ENCODE peak calls at places on chromosomes 6 and 20, in eight cellular contexts. S is keratinocyte, Y is GM23338, N is NT2/D1, T is OCI-LY7, E is endothelial cell of umbilical vein, I is heart right ventricle, B is pancreas. C is an unnamed sample. For H3K4me1, the result is how much of the 10 kb centered on the place peaks cover.

GRCh38 chr20:63413323-63413722 is 52.2 kb upstream of the CHRNA4 start:
- DNase-seq in N (no peak), E (no peak), T (no peak), B (no peak), I (no peak), S (no peak), Y (no peak), C (no peak)

GRCh38 chr20:51586005-51586440 is 43.5 kb upstream of the NFATC2 start:
- DNase-seq in N (no peak), E (no peak), B (no peak), T (no peak), S (no peak), Y (no peak), I (no peak), C (no peak)

GRCh38 chr20:44733341-44734069 is 12.2 kb upstream of the KCNK15 start:
- DNase-seq in Y (peak), B (peak), S (no peak), I (peak), T (peak), E (peak), N (peak), C (peak)

GRCh38 chr20:62143976-62144825 is 632 bp downstream of the SS18L1 start:
- DNase-seq in I (peak), E (peak), S (no peak), T (peak), N (no peak), Y (peak), B (peak), C (peak)

GRCh38 chr6:116836943-116837342 is 8.1 kb upstream of the GPRC6A start:
- DNase-seq in B (no peak), I (no peak), N (no peak), Y (no peak), S (no peak), E (no peak), T (no peak), C (no peak)

GRCh38 chr6:137880633-137881521 is 13.8 kb downstream of the TNFAIP3 start:
- DNase-seq in Y (no peak), E (no peak), B (no peak), T (no peak), I (no peak), S (no peak), N (no peak), C (no peak)

GRCh38 chr6:12009904-12010634 is 2.0 kb upstream of the HIVEP1 start:
- DNase-seq in E (peak), B (no peak), N (no peak), Y (no peak), T (no peak), S (no peak), I (peak), C (no peak)

GRCh38 chr20:35941620-35942019 is 12.7 kb downstream of the SCAND1 start:
- DNase-seq in N (no peak), S (no peak), B (no peak), Y (no peak), I (no peak), E (no peak), T (no peak), C (no peak)

GRCh38 chr6:108800510-108800909 is 47.7 kb upstream of the ARMC2 start:
- DNase-seq in B (no peak), Y (no peak), E (no peak), N (no peak), S (no peak), I (no peak), T (no peak), C (no peak)

GRCh38 chr20:48319943-48320584 is 507.7 kb downstream of the PREX1 start:
- DNase-seq in S (no peak), E (no peak), B (no peak), I (no peak), T (no peak), Y (no peak), N (no peak), C (no peak)

GRCh38 chr6:67210450-67210849 is 1424.6 kb upstream of the ADGRB3 start:
- DNase-seq in I (no peak), N (no peak), E (no peak), S (no peak), B (no peak), T (no peak), Y (no peak), C (no peak)

GRCh38 chr20:34268851-34269668 is 27.8 kb downstream of the ASIP start:
- DNase-seq in B (peak), T (no peak), I (peak), S (no peak), N (no peak), Y (peak), E (peak), C (peak)

GRCh38 chr6:27295301-27296079 is 16.6 kb downstream of the POM121L2 start:
- DNase-seq in N (no peak), Y (peak), T (no peak), B (no peak), S (peak), I (no peak), E (peak), C (no peak)

GRCh38 chr20:63191400-63191799 is 24.5 kb downstream of the YTHDF1 start:
- DNase-seq in T (no peak), N (no peak), Y (no peak), E (no peak), I (no peak), B (peak), S (peak), C (peak)

GRCh38 chr6:164005312-164005711 is 590.8 kb downstream of the QKI start:
- DNase-seq in E (no peak), S (no peak), T (no peak), B (no peak), Y (no peak), N (no peak), I (no peak), C (no peak)

GRCh38 chr6:169933839-169934698 is 182.6 kb downstream of the ERMARD start:
- DNase-seq in S (no peak), B (peak), N (no peak), I (peak), T (no peak), Y (no peak), E (peak), C (no peak)

GRCh38 chr6:106056738-106057390 is 29.3 kb upstream of the PRDM1 start:
- DNase-seq in I (no peak), N (no peak), T (no peak), B (no peak), E (no peak), Y (no peak), S (no peak), C (no peak)

GRCh38 chr6:24228681-24229255 is 102.8 kb downstream of the NRSN1 start:
- DNase-seq in B (no peak), E (no peak), N (no peak), T (no peak), S (no peak), Y (no peak), I (no peak), C (no peak)

GRCh38 chr6:158635427-158636073 is 9.0 kb downstream of the DYNLT1 start:
- DNase-seq in I (no peak), T (no peak), E (no peak), N (no peak), S (no peak), B (no peak), Y (no peak), C (peak)

GRCh38 chr6:148840256-148840655 is 93.4 kb downstream of the UST start:
- DNase-seq in S (no peak), E (no peak), B (no peak), Y (no peak), N (no peak), T (no peak), I (no peak), C (no peak)

GRCh38 chr20:58690851-58691250 is 1.7 kb upstream of the NPEPL1 start:
- DNase-seq in B (no peak), S (no peak), I (no peak), Y (no peak), T (no peak), N (no peak), E (no peak), C (no peak)

GRCh38 chr20:37209193-37209592 is 29.8 kb upstream of the MROH8 start:
- DNase-seq in T (no peak), Y (no peak), S (no peak), N (no peak), B (no peak), E (no peak), I (no peak), C (no peak)

GRCh38 chr20:37204056-37204455 is 24.7 kb upstream of the MROH8 start:
- DNase-seq in E (no peak), I (no peak), S (no peak), N (no peak), B (no peak), T (no peak), Y (no peak), C (no peak)

GRCh38 chr20:37205130-37205529 is 25.8 kb upstream of the MROH8 start:
- DNase-seq in Y (no peak), E (no peak), N (no peak), T (no peak), S (no peak), I (no peak), B (no peak), C (no peak)

GRCh38 chr20:37207176-37207575 is 27.8 kb upstream of the MROH8 start:
- DNase-seq in T (no peak), I (no peak), N (no peak), S (no peak), B (no peak), Y (no peak), E (no peak), C (no peak)

DNA sequence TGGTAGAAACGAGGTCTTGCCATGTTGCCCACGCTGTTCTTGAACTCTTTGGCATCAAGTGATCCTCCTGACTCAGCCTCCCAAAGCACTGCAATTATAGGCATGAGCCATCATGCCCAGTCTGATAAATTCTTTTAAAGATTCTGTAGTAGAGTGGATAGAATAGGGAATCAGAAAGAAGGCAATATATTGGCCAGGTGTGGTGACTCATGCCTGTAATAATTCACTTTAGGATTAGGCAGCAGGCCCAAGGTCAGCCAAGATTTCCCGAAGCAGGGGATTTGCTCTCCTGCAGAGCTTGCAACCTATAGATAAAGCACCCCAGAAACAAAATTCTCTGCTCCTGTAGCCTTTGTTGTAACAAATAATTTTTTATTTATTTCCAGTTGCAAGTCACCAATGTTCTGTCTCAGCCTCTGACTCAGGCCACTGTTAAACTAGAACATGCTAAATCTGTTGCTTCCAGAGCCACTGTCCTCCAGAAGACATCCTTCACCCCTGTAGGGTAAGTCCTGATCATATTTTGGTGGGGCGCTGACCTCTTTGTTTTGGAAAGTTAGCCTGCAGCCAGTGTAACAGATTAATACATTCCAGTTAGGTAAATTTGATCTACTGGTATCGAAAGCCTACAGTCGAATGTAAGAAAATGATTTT is 30.4 kb upstream of the MROH8 start:
- DNase-seq in E (no peak), Y (no peak), I (no peak), N (no peak), B (peak), S (no peak), T (no peak), C (no peak)
- H3K4me1 ChIP-seq in E (under half), Y (under half), I (under half), N (under half), B (under half), S (under half), T (under half), C (under half)

GRCh38 chr6:99016355-99016754 is 68.6 kb upstream of the FBXL4 start:
- DNase-seq in E (no peak), S (no peak), T (no peak), I (no peak), B (no peak), N (no peak), Y (no peak), C (no peak)
- H3K4me1 ChIP-seq in E (under half), S (under half), T (under half), I (under half), B (under half), N (under half), Y (under half), C (under half)

DNA sequence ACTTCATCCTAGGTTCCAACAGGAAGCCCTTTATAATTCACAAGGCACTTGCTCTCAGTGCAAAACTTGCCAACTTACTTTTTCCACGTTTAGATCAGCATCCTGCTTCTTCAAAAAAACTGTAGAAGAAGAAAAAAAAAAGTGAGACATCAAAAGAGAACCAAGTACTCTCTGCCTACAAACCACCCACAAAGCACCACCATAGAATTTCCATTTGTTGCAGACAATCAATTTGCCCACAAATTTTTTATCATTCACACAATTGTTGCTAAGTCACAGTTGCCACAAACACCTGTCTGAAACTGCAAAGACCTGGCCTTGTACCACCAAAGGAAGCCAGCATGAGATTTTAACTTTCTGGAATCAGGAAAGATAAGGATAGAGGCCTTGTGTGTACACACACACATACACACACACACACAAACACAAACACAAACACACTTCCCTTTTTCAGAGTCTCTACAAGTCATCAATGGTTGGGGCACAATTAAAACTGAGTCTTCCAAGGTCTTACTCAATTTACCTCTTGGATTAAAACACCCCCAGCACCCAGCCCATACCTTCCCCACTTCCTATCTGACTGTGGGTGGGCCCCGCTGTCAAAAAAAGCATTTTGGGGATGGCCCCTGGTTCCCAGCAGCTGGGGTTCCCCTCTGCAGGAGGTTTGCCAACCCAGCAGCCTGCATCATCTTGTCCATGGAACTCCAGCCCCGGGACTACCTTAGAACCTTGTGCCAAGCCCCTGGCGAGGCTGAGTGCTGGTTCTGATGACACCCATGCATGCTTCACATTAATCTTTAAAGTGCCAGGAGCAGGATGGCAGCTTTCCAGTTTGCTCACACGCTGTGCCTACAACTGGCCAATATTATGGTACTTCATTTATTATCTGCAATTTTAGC is 26.5 kb downstream of the FYN start:
- DNase-seq in N (no peak), E (no peak), I (peak), T (no peak), Y (no peak), S (no peak), B (no peak), C (no peak)
- H3K4me1 ChIP-seq in N (under half), E (under half), I (half or more), T (under half), Y (half or more), S (under half), B (under half), C (under half)

GRCh38 chr6:56765494-56765893 is 122.8 kb upstream of the DST start:
- DNase-seq in E (no peak), N (no peak), S (no peak), B (no peak), T (no peak), I (no peak), Y (no peak), C (no peak)

GRCh38 chr6:56767435-56767834 is 124.7 kb upstream of the DST start:
- DNase-seq in N (no peak), S (no peak), B (no peak), Y (no peak), I (no peak), T (no peak), E (no peak), C (no peak)

GRCh38 chr6:56766139-56766805 is 123.6 kb upstream of the DST start:
- DNase-seq in Y (no peak), N (no peak), T (no peak), E (no peak), B (no peak), S (no peak), I (no peak), C (no peak)

GRCh38 chr6:56767892-56768531 is 125.3 kb upstream of the DST start:
- DNase-seq in I (no peak), T (no peak), S (no peak), Y (peak), E (no peak), N (no peak), B (no peak), C (no peak)

GRCh38 chr6:56766806-56767178 is 124.1 kb upstream of the DST start:
- DNase-seq in N (no peak), E (peak), B (no peak), I (no peak), Y (no peak), T (no peak), S (no peak), C (no peak)
- H3K4me1 ChIP-seq in N (under half), E (under half), B (under half), I (under half), Y (half or more), T (under half), S (under half), C (under half)

GRCh38 chr6:156848123-156848522 is 70.9 kb downstream of the ARID1B start:
- DNase-seq in E (no peak), B (no peak), Y (no peak), I (peak), S (no peak), N (no peak), T (no peak), C (no peak)

GRCh38 chr6:156849806-156850205 is 72.6 kb downstream of the ARID1B start:
- DNase-seq in Y (no peak), E (no peak), I (no peak), S (no peak), T (peak), B (no peak), N (no peak), C (no peak)

GRCh38 chr6:156850356-156850755 is 73.2 kb downstream of the ARID1B start:
- DNase-seq in E (no peak), T (no peak), N (no peak), B (no peak), I (no peak), Y (no peak), S (no peak), C (no peak)

GRCh38 chr6:156846845-156847599 is 69.8 kb downstream of the ARID1B start:
- DNase-seq in N (no peak), B (no peak), E (no peak), Y (peak), T (no peak), I (no peak), S (no peak), C (no peak)

DNA sequence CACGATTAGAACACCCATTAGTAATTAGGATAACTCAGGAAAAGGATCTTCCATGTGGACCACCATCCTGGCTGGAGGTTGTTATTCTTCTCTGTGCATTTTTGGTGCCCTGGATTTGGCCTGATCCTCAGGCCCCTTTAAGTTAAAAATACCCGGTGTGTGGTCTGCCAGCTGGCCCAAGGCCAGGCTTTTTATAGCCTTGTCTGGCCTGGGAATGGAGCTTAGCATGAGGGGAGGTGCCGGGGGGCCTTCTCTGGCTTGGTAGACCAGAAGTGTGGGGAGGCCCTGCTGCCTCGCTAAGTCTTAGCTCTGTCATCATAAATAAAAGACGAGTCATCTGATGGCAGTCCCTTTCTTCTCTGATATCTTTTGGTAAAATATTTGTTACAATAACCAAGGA is 71.4 kb downstream of the ARID1B start:
- DNase-seq in N (no peak), T (no peak), I (peak), S (no peak), B (no peak), E (peak), Y (no peak), C (no peak)
- H3K4me1 ChIP-seq in N (under half), T (half or more), I (half or more), S (under half), B (under half), E (under half), Y (half or more), C (under half)

GRCh38 chr20:19885981-19886665 is 128.1 kb downstream of the RIN2 start:
- DNase-seq in S (no peak), N (no peak), E (peak), I (peak), T (no peak), Y (peak), B (peak), C (no peak)
- H3K4me1 ChIP-seq in S (under half), N (under half), E (under half), I (half or more), T (under half), Y (under half), B (under half), C (under half)

GRCh38 chr20:1377984-1378742 is 14.7 kb downstream of the FKBP1A start:
- DNase-seq in B (no peak), N (no peak), Y (no peak), T (no peak), I (no peak), E (peak), S (peak), C (no peak)
- H3K4me1 ChIP-seq in B (under half), N (under half), Y (under half), T (under half), I (half or more), E (half or more), S (under half), C (under half)

GRCh38 chr20:49769125-49769581 is 43.5 kb upstream of the SLC9A8 start:
- DNase-seq in T (no peak), E (peak), Y (no peak), N (no peak), B (no peak), I (no peak), S (no peak), C (no peak)

GRCh38 chr20:49766979-49767419 is 45.6 kb upstream of the SLC9A8 start:
- DNase-seq in T (no peak), E (no peak), I (no peak), Y (no peak), N (no peak), B (no peak), S (no peak), C (no peak)

GRCh38 chr20:49775229-49775693 is 37.4 kb upstream of the SLC9A8 start:
- DNase-seq in I (peak), N (no peak), S (no peak), B (peak), Y (peak), E (peak), T (no peak), C (peak)

GRCh38 chr20:49768204-49769124 is 44.2 kb upstream of the SLC9A8 start:
- DNase-seq in Y (peak), B (peak), E (peak), T (no peak), N (peak), I (peak), S (no peak), C (no peak)

DNA sequence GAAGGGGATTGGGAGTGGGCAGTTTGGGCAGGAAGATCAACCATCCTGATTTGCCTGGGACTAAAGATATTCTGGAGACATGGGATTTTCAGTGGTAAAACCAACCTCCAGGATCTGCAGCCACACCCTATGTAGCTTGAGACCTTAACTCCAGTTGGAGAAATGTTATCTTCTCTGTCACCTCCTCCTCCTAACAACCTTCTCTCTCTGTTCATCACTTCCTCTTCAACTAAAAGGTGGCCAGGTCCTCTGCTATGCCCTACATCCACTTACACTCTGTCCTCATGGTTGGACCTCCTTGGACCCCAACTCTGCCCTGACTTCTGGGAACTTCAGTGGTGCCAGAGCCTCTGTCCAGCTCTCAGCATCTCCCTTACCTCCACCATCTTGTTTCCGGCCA is 42.0 kb upstream of the SLC9A8 start:
- DNase-seq in N (no peak), Y (no peak), B (no peak), E (no peak), T (no peak), S (no peak), I (no peak), C (no peak)
- H3K4me1 ChIP-seq in N (under half), Y (under half), B (under half), E (under half), T (under half), S (under half), I (half or more), C (under half)

C was measured in Peyer's patch.